ENCODE peak calls at places on chromosome 12, in eight cellular contexts. E, Y, N, J, Z, O, A and H are unnamed samples.
A peak's percentile ranks its signal among the peaks of the same experiment; 100 is the strongest.

GRCh38 chr12:14630793-14631192 is 63.1 kb upstream of the PLBD1 start:
- DNase-seq in E (no peak), Y (no peak), N (no peak), J (no peak), Z (no peak), O (no peak), A (no peak), H (no peak)

GRCh38 chr12:1616233-1617066 is 12.6 kb upstream of the WNT5B start:
- DNase-seq in E (no peak), Y (no peak), N (peak; percentile 28), J (no peak), Z (no peak), O (no peak), A (no peak), H (no peak)

GRCh38 chr12:96136129-96136528 is 58.0 kb upstream of the ELK3 start:
- DNase-seq in E (peak; percentile 31), Y (no peak), N (no peak), J (no peak), Z (no peak), O (peak; percentile 76), A (no peak), H (no peak)

GRCh38 chr12:76250256-76250655 is 98.0 kb downstream of the BBS10 start:
- DNase-seq in E (no peak), Y (no peak), N (no peak), J (no peak), Z (no peak), O (no peak), A (no peak), H (no peak)

GRCh38 chr12:50222275-50222783 is 55.2 kb upstream of the CERS5 start:
- DNase-seq in E (no peak), Y (peak; percentile 40), N (peak; percentile 50), J (peak; percentile 33), Z (peak; percentile 57), O (peak; percentile 94), A (no peak), H (peak; percentile 89)

GRCh38 chr12:24608637-24609285 is 340.1 kb downstream of the BCAT1 start:
- DNase-seq in E (no peak), Y (no peak), N (no peak), J (no peak), Z (no peak), O (no peak), A (no peak), H (no peak)

GRCh38 chr12:10211101-10211974 is 1.3 kb upstream of the GABARAPL1 start:
- DNase-seq in E (no peak), Y (no peak), N (no peak), J (no peak), Z (no peak), O (no peak), A (peak; percentile 27), H (no peak)

GRCh38 chr12:89333564-89334252 is 18.6 kb downstream of the DUSP6 start:
- DNase-seq in E (no peak), Y (no peak), N (no peak), J (no peak), Z (no peak), O (no peak), A (no peak), H (no peak)

GRCh38 chr12:64714551-64714968 is 44.6 kb downstream of the GNS start:
- DNase-seq in E (no peak), Y (no peak), N (no peak), J (no peak), Z (no peak), O (no peak), A (no peak), H (no peak)

GRCh38 chr12:121279507-121279915 is 17.0 kb downstream of the CAMKK2 start:
- DNase-seq in E (no peak), Y (peak; percentile 35), N (no peak), J (no peak), Z (no peak), O (peak; percentile 21), A (peak; percentile 64), H (no peak)

GRCh38 chr12:40634431-40635131 is 57.7 kb upstream of the CNTN1 start:
- DNase-seq in E (no peak), Y (no peak), N (no peak), J (no peak), Z (no peak), O (no peak), A (no peak), H (no peak)

GRCh38 chr12:121776190-121777098 is 17.0 kb downstream of the RHOF start:
- DNase-seq in E (no peak), Y (peak; percentile 72), N (peak; percentile 85), J (peak; percentile 90), Z (peak; percentile 81), O (peak; percentile 53), A (peak; percentile 85), H (no peak)

GRCh38 chr12:46831335-46832083 is 5.7 kb upstream of the SLC38A4 start:
- DNase-seq in E (no peak), Y (no peak), N (no peak), J (peak; percentile 34), Z (peak; percentile 51), O (no peak), A (peak; percentile 67), H (no peak)

DNA sequence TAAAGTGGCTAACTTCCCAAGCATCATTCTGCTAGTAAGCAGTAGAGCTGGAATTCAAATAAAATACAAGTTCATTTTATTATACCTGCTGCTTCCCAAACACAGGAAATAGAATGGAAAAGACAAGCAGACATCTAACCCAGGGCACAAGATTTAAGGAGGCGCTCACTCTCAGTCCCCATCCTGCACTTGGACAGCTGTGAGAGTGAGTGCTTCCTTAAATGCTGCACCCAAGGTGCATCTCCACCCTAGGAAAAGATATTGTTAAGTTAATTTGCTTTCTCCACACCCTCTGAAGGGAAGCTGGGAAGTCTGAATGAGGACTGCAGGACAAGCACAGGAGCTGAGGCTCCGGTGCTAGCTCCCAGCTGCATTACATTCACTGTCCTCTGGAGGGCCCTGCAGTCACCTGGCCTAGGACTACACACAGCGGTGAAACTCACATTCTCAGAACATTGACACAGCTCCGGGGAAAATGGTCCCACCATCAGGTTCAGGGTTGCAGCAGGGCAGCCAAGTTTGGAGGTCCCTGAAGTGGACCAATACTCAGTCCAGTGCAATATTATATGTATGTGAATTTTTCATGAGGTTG is 14.2 kb downstream of the HEBP1 start:
- DNase-seq in E (no peak), Y (no peak), N (no peak), J (no peak), Z (no peak), O (no peak), A (no peak), H (no peak)
- TF ChIP-seq CTCF in E (peak; percentile 58), Y (peak; percentile 16), N (peak; percentile 58), J (no peak), Z (peak; percentile 38), O (peak; percentile 57), A (peak; percentile 34), H (peak; percentile 39)

DNA sequence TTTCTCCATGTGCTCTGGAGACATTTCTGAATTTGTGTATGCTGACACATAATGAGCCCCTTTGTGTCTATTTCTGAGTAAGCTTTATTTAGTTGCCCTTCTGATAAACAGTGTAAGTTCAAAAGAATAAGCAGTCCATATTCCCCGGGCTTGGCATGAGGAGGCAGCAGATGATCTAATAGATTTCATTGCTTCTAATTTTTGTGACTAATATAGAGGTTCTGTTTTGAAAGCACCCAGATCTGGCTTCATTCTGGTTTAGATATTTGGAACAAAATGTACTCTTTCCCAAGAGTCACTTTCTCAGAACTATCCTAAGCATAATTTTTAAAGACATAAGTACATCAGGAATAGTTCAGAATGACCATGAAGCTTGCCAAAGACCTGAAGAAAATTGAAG is 290.9 kb downstream of the BTG1 start:
- DNase-seq in E (no peak), Y (no peak), N (no peak), J (no peak), Z (no peak), O (peak; percentile 36), A (no peak), H (no peak)
- TF ChIP-seq CTCF in E (no peak), Y (no peak), N (no peak), J (no peak), Z (no peak), O (no peak), A (no peak), H (no peak)

DNA sequence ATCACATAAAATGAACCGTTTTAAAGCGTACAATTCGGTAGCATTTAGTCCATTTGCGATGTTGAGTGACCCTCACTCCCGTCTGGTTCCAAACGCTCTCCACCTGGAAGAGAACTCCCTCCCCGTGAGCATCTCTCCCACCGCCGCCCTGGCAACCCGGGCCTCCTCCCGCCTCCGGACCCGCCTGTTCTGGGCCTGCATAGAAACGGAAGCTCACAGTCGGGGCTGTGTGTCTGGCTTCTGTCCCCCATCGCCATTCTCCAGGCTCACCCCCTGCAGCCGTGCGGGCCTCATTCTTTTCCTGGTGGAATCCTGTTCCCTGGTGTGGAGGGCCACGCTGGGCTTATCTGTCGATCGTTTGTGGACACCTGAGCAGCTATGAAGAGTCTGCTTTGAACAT is 17.3 kb downstream of the LRCOL1 start:
- DNase-seq in E (no peak), Y (no peak), N (no peak), J (no peak), Z (no peak), O (no peak), A (no peak), H (no peak)
- TF ChIP-seq CTCF in E (no peak), Y (no peak), N (no peak), J (no peak), Z (no peak), O (no peak), A (no peak), H (no peak)

GRCh38 chr12:124488520-124488919 is 78.9 kb downstream of the NCOR2 start:
- DNase-seq in E (no peak), Y (no peak), N (no peak), J (no peak), Z (no peak), O (no peak), A (no peak), H (no peak)

GRCh38 chr12:124487834-124488165 is 79.6 kb downstream of the NCOR2 start:
- DNase-seq in E (no peak), Y (no peak), N (no peak), J (no peak), Z (no peak), O (no peak), A (no peak), H (no peak)

GRCh38 chr12:124486346-124486963 is 81.0 kb downstream of the NCOR2 start:
- DNase-seq in E (no peak), Y (no peak), N (no peak), J (no peak), Z (no peak), O (no peak), A (no peak), H (no peak)

GRCh38 chr12:124485371-124485770 is 82.0 kb downstream of the NCOR2 start:
- DNase-seq in E (no peak), Y (no peak), N (no peak), J (no peak), Z (no peak), O (no peak), A (no peak), H (no peak)

DNA sequence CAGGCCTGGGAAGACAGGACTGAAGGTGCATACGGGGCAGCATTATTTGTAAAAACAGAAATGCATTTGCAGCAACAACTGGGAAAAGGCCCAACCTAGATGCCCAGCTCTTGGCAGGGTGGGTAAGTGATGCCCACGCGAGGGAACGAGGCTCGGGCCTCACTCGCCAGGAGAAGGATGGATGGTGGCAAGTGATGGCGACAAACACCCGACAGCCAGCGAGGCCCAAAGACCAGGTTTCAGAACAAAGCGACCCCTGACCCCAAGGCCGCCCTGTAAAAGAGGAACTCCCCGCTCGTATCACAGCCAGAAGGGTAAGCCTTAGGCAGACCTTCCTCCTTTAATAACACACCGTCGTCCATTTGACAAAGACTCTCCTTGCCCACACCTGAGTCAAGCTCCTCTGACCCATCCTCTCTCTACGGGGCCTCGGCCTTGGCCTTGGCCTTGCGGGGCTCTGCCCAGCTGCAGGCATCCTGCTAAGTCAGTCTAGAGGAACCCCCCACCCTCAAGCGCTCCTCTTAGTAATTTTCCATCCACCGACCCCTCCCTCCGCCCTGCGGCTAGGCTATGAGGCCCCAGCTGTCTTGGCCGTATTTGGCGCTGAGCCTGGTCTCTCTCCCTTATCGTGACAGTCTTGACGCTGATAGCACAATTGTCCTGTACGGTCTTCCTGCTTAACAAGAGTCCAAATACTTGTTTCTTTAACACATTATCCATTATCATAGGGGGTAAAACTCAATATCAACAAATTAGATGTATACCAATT is 80.2 kb downstream of the NCOR2 start:
- DNase-seq in E (no peak), Y (no peak), N (peak; percentile 27), J (no peak), Z (peak; percentile 60), O (no peak), A (no peak), H (no peak)
- TF ChIP-seq CTCF in E (no peak), Y (no peak), N (no peak), J (no peak), Z (no peak), O (no peak), A (no peak), H (no peak)